ENCODE peak calls at places on chromosomes 7 and 10, in ten cellular contexts. X is ovary, H is right lobe of liver, S is AG04450, N is cardiac fibroblast, Z is endothelial cell, B is kidney, T is hepatocyte, R is cardiac muscle cell, A is BJ. D is an unnamed sample.

GRCh38 chr10:95247200-95247880 is 43.5 kb downstream of the PDLIM1 start:
- DNase-seq in H (no peak), X (no peak), Z (no peak), B (no peak), A (no peak), R (peak), T (no peak), S (peak), N (peak), D (no peak)

GRCh38 chr7:80611779-80612178 is 26.7 kb upstream of the CD36 start:
- DNase-seq in T (peak), X (peak), S (peak), A (no peak), N (peak), B (peak), H (peak), R (peak), Z (no peak), D (no peak)

GRCh38 chr7:110766874-110767273 is 324.1 kb upstream of the LRRN3 start:
- DNase-seq in R (no peak), B (no peak), T (no peak), X (no peak), N (no peak), S (no peak), Z (no peak), A (no peak), H (no peak), D (no peak)

GRCh38 chr10:46297406-46298204 is 10.8 kb downstream of the ANTXRL start:
- DNase-seq in N (no peak), X (no peak), H (no peak), A (no peak), T (no peak), B (no peak), S (no peak), R (no peak), Z (no peak), D (peak)

GRCh38 chr7:17009007-17009719 is 127.4 kb upstream of the AGR3 start:
- DNase-seq in H (no peak), T (peak), S (no peak), Z (no peak), B (no peak), A (no peak), N (peak), X (no peak), R (peak), D (peak)

GRCh38 chr7:55019329-55019690 is 493 bp downstream of the EGFR start:
- DNase-seq in Z (peak), A (no peak), T (peak), B (peak), N (peak), R (no peak), S (no peak), H (peak), X (peak), D (no peak)

GRCh38 chr7:16416289-16417282 is 4.8 kb downstream of the CRPPA start:
- DNase-seq in Z (no peak), N (peak), R (peak), X (no peak), T (no peak), B (no peak), A (peak), H (no peak), S (no peak), D (no peak)

GRCh38 chr10:102072867-102073527 is 7.8 kb downstream of the HPS6 start:
- DNase-seq in S (peak), N (peak), Z (peak), X (peak), A (no peak), B (peak), T (peak), R (peak), H (peak), D (peak)

GRCh38 chr7:123627859-123628258 is 26.2 kb downstream of the ASB15 start:
- DNase-seq in T (no peak), N (no peak), B (no peak), H (no peak), Z (no peak), S (no peak), X (no peak), R (no peak), A (no peak), D (no peak)

GRCh38 chr7:140489021-140489349 is 9.7 kb upstream of the MKRN1 start:
- DNase-seq in T (no peak), H (no peak), X (no peak), R (no peak), B (no peak), Z (no peak), N (no peak), S (no peak), A (no peak), D (no peak)

GRCh38 chr7:55086413-55087201 is 67.8 kb downstream of the EGFR start:
- DNase-seq in S (peak), R (peak), H (no peak), X (no peak), Z (no peak), A (no peak), N (peak), B (peak), T (peak), D (peak)

GRCh38 chr7:137757146-137757925 is 89.4 kb downstream of the DGKI start:
- DNase-seq in N (peak), Z (no peak), A (no peak), R (peak), T (no peak), X (no peak), B (no peak), H (no peak), S (no peak), D (no peak)

GRCh38 chr7:43593010-43593409 is 10.1 kb downstream of the STK17A start:
- DNase-seq in X (no peak), H (no peak), S (no peak), Z (no peak), A (no peak), R (no peak), N (no peak), B (no peak), T (no peak), D (no peak)

GRCh38 chr10:3235395-3235794 is 62.8 kb upstream of the PITRM1 start:
- DNase-seq in H (no peak), T (no peak), N (no peak), A (no peak), S (no peak), B (no peak), X (no peak), Z (no peak), R (no peak), D (no peak)

GRCh38 chr10:3229815-3230214 is 57.2 kb upstream of the PITRM1 start:
- DNase-seq in T (no peak), X (no peak), B (no peak), R (no peak), N (no peak), S (no peak), Z (no peak), H (no peak), A (no peak), D (no peak)

GRCh38 chr10:3233486-3233990 is 61.0 kb upstream of the PITRM1 start:
- DNase-seq in B (no peak), T (no peak), R (no peak), A (no peak), X (no peak), S (no peak), H (no peak), Z (no peak), N (no peak), D (no peak)

GRCh38 chr10:3228610-3228945 is 56.0 kb upstream of the PITRM1 start:
- DNase-seq in T (no peak), N (no peak), B (no peak), S (no peak), A (no peak), X (no peak), H (no peak), R (no peak), Z (no peak), D (no peak)

DNA sequence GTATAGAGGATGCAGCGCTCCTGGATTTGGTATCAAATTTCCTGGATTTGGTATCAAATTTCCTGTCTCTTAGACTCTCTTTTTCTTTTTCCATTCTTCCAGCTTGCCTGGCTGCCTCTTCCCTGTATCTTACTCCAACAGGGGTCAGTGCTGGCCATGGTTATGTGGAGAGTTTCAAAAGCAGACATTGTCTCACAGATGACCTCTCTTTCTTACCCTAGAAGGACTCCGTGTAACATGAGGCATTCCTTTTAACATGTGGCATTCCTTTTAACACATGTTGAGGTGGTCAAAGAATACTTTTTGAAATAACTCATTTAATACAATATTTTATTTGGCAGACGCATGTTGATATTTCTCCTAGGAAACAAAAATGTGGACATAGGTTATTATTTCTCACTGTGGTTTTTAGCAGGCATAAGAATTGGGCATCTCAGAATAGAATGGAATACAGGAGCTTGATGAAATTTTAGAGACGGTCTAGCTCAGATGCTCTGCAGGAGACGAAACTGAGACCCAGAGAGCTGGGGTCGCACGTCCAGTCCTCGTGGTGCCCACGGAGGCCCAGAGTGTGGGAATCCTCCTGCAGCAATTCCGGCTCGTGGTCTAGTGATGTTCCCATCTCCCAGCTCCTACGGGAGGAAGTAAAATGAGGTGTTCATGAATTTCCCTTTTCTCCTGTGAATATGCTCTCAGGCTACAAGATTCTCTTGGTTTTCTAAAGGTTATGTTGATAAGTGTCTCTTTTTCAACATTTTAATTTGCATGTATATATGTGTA is 59.6 kb upstream of the PITRM1 start:
- DNase-seq in T (no peak), Z (no peak), S (no peak), R (peak), A (no peak), H (no peak), B (no peak), N (peak), X (no peak), D (no peak)
- TF ChIP-seq CTCF in T (no peak), Z (no peak), S (peak), R (peak), A (peak), H (no peak), B (no peak), N (peak), X (no peak), D (no peak)

GRCh38 chr7:33107136-33108066 is 1.8 kb downstream of the RP9 start:
- DNase-seq in R (peak), X (no peak), A (no peak), Z (peak), H (no peak), T (peak), S (peak), N (peak), B (no peak), D (peak)
- TF ChIP-seq CTCF in R (peak), X (peak), A (peak), Z (peak), H (peak), T (peak), S (peak), N (peak), B (peak), D (peak)

GRCh38 chr7:69677054-69677847 is 79.0 kb downstream of the AUTS2 start:
- DNase-seq in R (no peak), N (no peak), B (no peak), T (no peak), H (no peak), S (no peak), X (no peak), Z (no peak), A (no peak), D (no peak)

GRCh38 chr7:69676247-69676646 is 78.0 kb downstream of the AUTS2 start:
- DNase-seq in H (no peak), S (no peak), Z (no peak), B (no peak), A (no peak), X (no peak), R (no peak), T (no peak), N (no peak), D (no peak)

GRCh38 chr7:69678794-69679103 is 80.5 kb downstream of the AUTS2 start:
- DNase-seq in A (no peak), H (no peak), B (no peak), S (no peak), Z (no peak), X (no peak), R (no peak), T (no peak), N (peak), D (no peak)

GRCh38 chr7:69677905-69678793 is 79.9 kb downstream of the AUTS2 start:
- DNase-seq in T (no peak), S (no peak), Z (no peak), H (no peak), N (no peak), A (no peak), B (no peak), R (no peak), X (peak), D (no peak)

DNA sequence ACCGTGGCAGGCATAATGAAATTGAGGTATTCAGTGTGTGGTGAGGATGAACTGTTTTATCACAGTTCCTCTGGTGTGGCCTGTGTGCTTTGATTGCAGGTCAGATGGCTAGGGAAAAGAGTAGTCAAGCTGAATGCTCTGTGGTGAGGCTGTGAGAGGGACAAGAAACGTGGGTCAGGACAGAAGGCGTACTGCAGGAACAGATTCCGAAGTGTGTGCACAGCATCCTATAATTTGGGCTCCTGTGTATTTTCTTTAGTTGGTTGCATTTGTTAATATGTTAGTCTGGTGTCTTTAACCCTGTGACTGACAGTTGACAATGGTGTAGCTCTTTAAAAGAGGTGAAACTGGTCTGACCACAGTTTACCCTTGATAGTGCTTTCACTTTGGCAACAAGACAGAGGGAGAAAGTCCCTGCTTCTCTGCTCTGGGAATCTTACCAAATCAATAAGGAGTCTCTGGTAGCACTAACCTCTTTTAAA is 76.5 kb downstream of the AUTS2 start:
- DNase-seq in S (no peak), R (no peak), T (no peak), B (no peak), N (no peak), A (no peak), H (no peak), X (no peak), Z (no peak), D (no peak)
- TF ChIP-seq CTCF in S (no peak), R (no peak), T (no peak), B (no peak), N (no peak), A (no peak), H (no peak), X (no peak), Z (no peak), D (no peak)

GRCh38 chr10:59833810-59834209 is 72.5 kb downstream of the CCDC6 start:
- DNase-seq in Z (no peak), R (no peak), H (no peak), N (no peak), X (no peak), T (no peak), B (no peak), S (no peak), A (no peak), D (no peak)
- TF ChIP-seq CTCF in Z (no peak), R (no peak), H (no peak), N (no peak), X (no peak), T (no peak), B (no peak), S (no peak), A (no peak), D (no peak)

DNA sequence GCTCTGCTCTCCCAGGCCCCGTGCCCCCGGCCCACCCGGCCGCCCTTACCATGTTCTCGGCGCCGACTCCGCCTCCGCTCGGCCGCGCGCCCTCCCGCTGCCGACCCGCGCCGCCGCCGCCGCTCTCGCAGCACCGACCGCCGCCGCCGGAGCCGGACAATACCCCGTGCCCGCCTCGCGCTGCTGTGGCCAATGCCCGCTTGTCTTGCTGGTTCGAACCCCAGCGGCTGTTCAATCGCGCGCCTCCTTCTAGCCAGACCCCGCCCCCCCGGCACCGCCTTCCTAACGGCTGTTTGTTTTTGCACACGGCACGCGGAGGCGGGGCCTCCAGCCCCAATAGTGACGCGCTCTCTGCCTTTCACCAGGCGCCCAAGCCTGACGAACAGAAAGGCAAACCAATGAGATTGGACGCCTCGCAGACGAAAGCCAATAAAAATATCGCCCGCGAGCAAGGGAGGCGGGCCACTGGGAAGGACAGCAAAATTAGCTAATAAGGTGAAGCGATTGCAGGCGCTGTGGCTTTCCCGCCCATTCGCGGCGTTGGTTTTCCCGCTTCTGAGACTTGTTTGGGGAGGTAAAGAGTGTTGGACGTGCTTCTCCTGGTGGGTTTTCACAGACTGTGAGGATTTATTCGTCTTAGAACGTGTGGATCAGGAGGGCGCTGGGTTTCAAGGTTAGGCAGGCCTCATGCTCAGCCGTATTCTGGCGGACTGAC is at the start of gene H2AZ2:
- DNase-seq in X (peak), A (peak), Z (peak), B (peak), N (peak), S (peak), R (peak), H (peak), T (peak), D (peak)
- TF ChIP-seq CTCF in X (peak), A (no peak), Z (peak), B (peak), N (no peak), S (no peak), R (no peak), H (no peak), T (no peak), D (no peak)

GRCh38 chr7:28682136-28682535 is 269.8 kb downstream of the CREB5 start:
- DNase-seq in B (no peak), A (no peak), N (no peak), Z (no peak), H (no peak), T (no peak), R (no peak), S (no peak), X (no peak), D (no peak)
- TF ChIP-seq CTCF in B (no peak), A (no peak), N (no peak), Z (no peak), H (no peak), T (no peak), R (no peak), S (no peak), X (no peak), D (no peak)

GRCh38 chr7:83365746-83366145 is 203.1 kb upstream of the PCLO start:
- DNase-seq in N (peak), X (no peak), B (no peak), H (no peak), T (no peak), S (no peak), R (peak), A (no peak), Z (no peak), D (no peak)
- TF ChIP-seq CTCF in N (no peak), X (no peak), B (no peak), H (no peak), T (peak), S (peak), R (peak), A (peak), Z (no peak), D (no peak)

GRCh38 chr10:43686414-43686813 is 37.7 kb upstream of the ZNF32 start:
- DNase-seq in Z (no peak), H (no peak), T (no peak), N (no peak), R (no peak), S (no peak), A (no peak), B (no peak), X (no peak), D (no peak)
- TF ChIP-seq CTCF in Z (peak), H (no peak), T (no peak), N (no peak), R (peak), S (peak), A (peak), B (no peak), X (no peak), D (no peak)

D was measured in GM13976.